ENCODE peak calls at places on chromosome 5, in four cellular contexts. F, A, N and C are unnamed samples.

GRCh38 chr5:62000646-62001045 is 305.4 kb upstream of the KIF2A start:
- DNase-seq in F (peak), A (no peak), N (no peak), C (no peak)

GRCh38 chr5:122081541-122081940 is 3.5 kb upstream of the LOX start:
- DNase-seq in F (no peak), A (no peak), N (no peak), C (no peak)

GRCh38 chr5:44787731-44788130 is 21.0 kb upstream of the MRPS30 start:
- DNase-seq in F (no peak), A (no peak), N (no peak), C (no peak)

GRCh38 chr5:124087752-124088151 is 575.8 kb downstream of the CSNK1G3 start:
- DNase-seq in F (no peak), A (no peak), N (no peak), C (no peak)

GRCh38 chr5:65481171-65481575 is 547 bp downstream of the ADAMTS6 start:
- DNase-seq in F (peak), A (no peak), N (no peak), C (no peak)

GRCh38 chr5:155008669-155009068 is 4.9 kb upstream of the KIF4B start:
- DNase-seq in F (no peak), A (peak), N (no peak), C (no peak)

GRCh38 chr5:83467315-83468044 is 4.1 kb upstream of the VCAN start:
- DNase-seq in F (no peak), A (no peak), N (no peak), C (peak)

GRCh38 chr5:62029303-62029702 is 276.7 kb upstream of the KIF2A start:
- DNase-seq in F (no peak), A (no peak), N (no peak), C (no peak)

GRCh38 chr5:99019254-99019653 is 90.4 kb upstream of the CHD1 start:
- DNase-seq in F (no peak), A (no peak), N (no peak), C (no peak)

GRCh38 chr5:146447734-146448380 is 724 bp downstream of the TCERG1 start:
- DNase-seq in F (no peak), A (peak), N (no peak), C (peak)

GRCh38 chr5:10524376-10525123 is 39.3 kb upstream of the ANKRD33B start:
- DNase-seq in F (peak), A (no peak), N (no peak), C (peak)

GRCh38 chr5:658103-658502 is 35.0 kb downstream of the TPPP start:
- DNase-seq in F (no peak), A (no peak), N (no peak), C (no peak)

GRCh38 chr5:655406-655805 is 37.7 kb downstream of the TPPP start:
- DNase-seq in F (no peak), A (no peak), N (no peak), C (no peak)

GRCh38 chr5:660491-661030 is 32.6 kb downstream of the TPPP start:
- DNase-seq in F (no peak), A (no peak), N (no peak), C (no peak)

GRCh38 chr5:659496-660263 is 33.5 kb downstream of the TPPP start:
- DNase-seq in F (no peak), A (no peak), N (no peak), C (no peak)

GRCh38 chr5:657570-657969 is 35.6 kb downstream of the TPPP start:
- DNase-seq in F (no peak), A (no peak), N (no peak), C (peak)
- TF ChIP-seq MXI1 in F (no peak), A (no peak), N (no peak), C (no peak)

GRCh38 chr5:169762338-169763095 is 125.4 kb downstream of the DOCK2 start:
- DNase-seq in F (no peak), A (no peak), N (no peak), C (peak)

GRCh38 chr5:169760229-169760628 is 123.2 kb downstream of the DOCK2 start:
- DNase-seq in F (no peak), A (no peak), N (no peak), C (no peak)

GRCh38 chr5:169756071-169756765 is 119.1 kb downstream of the DOCK2 start:
- DNase-seq in F (no peak), A (no peak), N (no peak), C (no peak)

GRCh38 chr5:169757016-169757415 is 119.9 kb downstream of the DOCK2 start:
- DNase-seq in F (no peak), A (no peak), N (no peak), C (peak)

DNA sequence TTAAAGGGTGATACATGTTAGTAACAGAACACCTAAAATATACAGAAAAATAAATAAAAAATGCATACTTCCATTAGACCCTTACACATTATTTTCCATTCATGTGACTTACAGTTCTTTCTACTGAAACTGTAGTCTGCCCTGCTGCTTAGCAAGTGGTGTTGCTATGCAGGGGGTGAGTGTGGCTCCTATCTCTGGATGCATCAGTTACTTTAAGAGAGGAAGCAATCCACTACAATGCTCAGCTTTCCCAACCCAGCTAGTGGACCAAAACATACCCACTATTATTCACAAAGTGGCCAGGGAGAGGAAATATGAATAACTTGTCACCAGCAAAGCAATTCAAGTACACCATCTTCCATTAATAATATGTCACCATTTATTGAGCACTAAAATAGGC is 121.8 kb downstream of the DOCK2 start:
- DNase-seq in F (no peak), A (no peak), N (no peak), C (peak)
- TF ChIP-seq MXI1 in F (no peak), A (no peak), N (no peak), C (no peak)

GRCh38 chr5:142587354-142587965 is 98.4 kb downstream of the FGF1 start:
- DNase-seq in F (no peak), A (peak), N (no peak), C (peak)
- TF ChIP-seq MXI1 in F (no peak), A (no peak), N (no peak), C (no peak)

GRCh38 chr5:134510970-134511795 is 14.3 kb upstream of the JADE2 start:
- DNase-seq in F (no peak), A (peak), N (no peak), C (peak)

GRCh38 chr5:134509308-134510040 is 16.0 kb upstream of the JADE2 start:
- DNase-seq in F (peak), A (peak), N (no peak), C (peak)

GRCh38 chr5:134508521-134509195 is 16.8 kb upstream of the JADE2 start:
- DNase-seq in F (no peak), A (no peak), N (no peak), C (no peak)

GRCh38 chr5:134512661-134512999 is 12.8 kb upstream of the JADE2 start:
- DNase-seq in F (no peak), A (no peak), N (no peak), C (no peak)

DNA sequence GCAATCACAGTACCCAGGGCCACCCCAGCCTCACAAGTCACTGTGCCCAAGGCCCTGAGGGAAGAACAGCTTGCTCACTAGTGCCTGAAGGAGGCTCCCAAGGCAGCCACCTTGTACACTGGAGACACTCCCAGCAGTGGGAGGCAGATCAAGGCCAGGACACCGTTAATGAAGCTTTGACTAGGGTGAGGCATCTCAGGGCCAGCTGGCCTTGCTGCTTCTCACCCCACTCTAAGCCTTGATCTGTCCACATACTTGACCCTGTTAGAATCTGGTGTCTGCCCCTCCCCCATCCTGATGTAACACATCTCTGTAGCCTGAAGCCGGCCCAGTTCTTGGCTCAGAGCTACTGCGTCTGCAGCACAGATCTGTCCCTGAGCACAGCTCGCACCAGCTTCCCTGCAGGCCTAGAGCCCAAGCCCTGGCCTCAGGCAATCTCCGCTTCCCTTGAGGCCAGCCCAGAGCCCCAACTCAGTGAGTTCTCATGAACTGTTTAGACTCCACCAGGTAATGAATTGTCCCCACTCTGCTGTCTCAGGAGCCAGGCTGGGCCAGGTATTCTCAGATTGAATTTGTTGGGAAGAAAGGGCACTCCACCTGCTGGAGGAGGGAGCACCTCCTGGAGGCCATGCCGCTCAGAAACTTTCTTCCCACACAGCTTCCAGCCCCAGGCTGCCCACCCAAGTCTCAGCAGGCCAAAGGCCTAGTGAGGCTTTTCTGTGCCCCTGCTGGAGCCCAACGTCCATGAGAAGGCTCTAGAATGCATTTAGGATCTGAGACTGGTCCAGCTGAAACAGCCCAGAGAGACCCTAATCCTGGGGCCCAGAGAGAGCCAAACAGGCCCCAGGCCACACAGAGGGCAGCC is 13.4 kb upstream of the JADE2 start:
- DNase-seq in F (no peak), A (peak), N (no peak), C (peak)
- TF ChIP-seq MXI1 in F (no peak), A (no peak), N (no peak), C (no peak)

GRCh38 chr5:96844476-96844990 is 31.8 kb upstream of the ERAP2 start:
- DNase-seq in F (peak), A (no peak), N (no peak), C (peak)
- TF ChIP-seq MXI1 in F (no peak), A (no peak), N (no peak), C (no peak)

DNA sequence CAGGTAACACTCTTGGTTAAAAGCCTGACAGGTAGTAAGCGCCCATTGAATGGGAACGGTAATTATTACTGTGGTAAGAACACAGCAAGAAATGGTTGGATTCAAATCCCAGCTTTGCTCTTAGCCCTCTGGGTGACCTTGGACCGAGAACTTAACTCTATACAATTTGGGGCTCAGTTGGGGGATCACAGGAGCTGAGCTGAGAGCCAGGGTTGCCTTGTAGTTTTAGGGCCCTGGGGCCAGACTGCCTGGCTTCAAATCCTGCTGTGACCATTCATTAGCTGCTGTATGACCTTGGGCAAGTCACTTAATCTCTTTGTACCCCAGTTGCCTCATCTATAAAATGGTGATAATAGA is 87.4 kb upstream of the SH3PXD2B start:
- DNase-seq in F (no peak), A (no peak), N (no peak), C (no peak)
- TF ChIP-seq MXI1 in F (no peak), A (no peak), N (no peak), C (no peak)